ENCODE peak calls at places on chromosomes 5 and 9, in eight cellular contexts. V, S, L, B, Z, R, X and Q are unnamed samples. For H3K4me1 and H3K27me3, the result is how much of the 10 kb centered on the place peaks cover.

GRCh38 chr9:109411069-109411761 is 86.9 kb downstream of the PTPN3 start:
- DNase-seq in X (no peak), S (no peak), B (no peak), R (no peak), L (no peak), V (no peak), Z (no peak), Q (no peak)

GRCh38 chr5:94021246-94021645 is 279.8 kb upstream of the POU5F2 start:
- DNase-seq in S (no peak), X (peak), Z (no peak), V (peak), L (no peak), B (peak), R (no peak), Q (no peak)

GRCh38 chr5:1867114-1867814 is 15.5 kb downstream of the IRX4 start:
- DNase-seq in V (no peak), R (no peak), Z (no peak), S (no peak), L (no peak), X (no peak), B (no peak), Q (no peak)

GRCh38 chr5:169548315-169548714 is 35.3 kb upstream of the SPDL1 start:
- DNase-seq in V (peak), R (no peak), X (peak), S (no peak), L (no peak), B (peak), Z (no peak), Q (no peak)

GRCh38 chr5:157177935-157178334 is 2.7 kb upstream of the ITK start:
- DNase-seq in X (no peak), B (no peak), R (no peak), Z (no peak), V (no peak), S (no peak), L (no peak), Q (no peak)

GRCh38 chr5:34717426-34718327 is 61.5 kb downstream of the RAI14 start:
- DNase-seq in L (no peak), S (no peak), V (peak), X (peak), B (peak), R (no peak), Z (peak), Q (no peak)

GRCh38 chr9:80797841-80798688 is 891.3 kb downstream of the TLE1 start:
- DNase-seq in V (no peak), Z (no peak), B (no peak), X (peak), L (no peak), S (no peak), R (peak), Q (no peak)

GRCh38 chr5:145923405-145923804 is 13.0 kb upstream of the SH3RF2 start:
- DNase-seq in X (no peak), B (no peak), V (no peak), Z (no peak), L (no peak), R (no peak), S (no peak), Q (no peak)

GRCh38 chr5:115798252-115798651 is 18.2 kb downstream of the CDO1 start:
- DNase-seq in B (no peak), X (no peak), R (no peak), L (no peak), V (no peak), Z (no peak), S (no peak), Q (no peak)

GRCh38 chr5:181131514-181131913 is 545 bp upstream of the OR2V1 start:
- DNase-seq in R (no peak), X (no peak), B (no peak), S (no peak), L (no peak), Z (no peak), V (no peak), Q (no peak)

GRCh38 chr9:91657501-91657900 is 233.9 kb upstream of the NFIL3 start:
- DNase-seq in R (no peak), X (no peak), Z (no peak), B (no peak), L (no peak), S (no peak), V (no peak), Q (no peak)

GRCh38 chr9:63859475-63860215 is 1425.4 kb downstream of the FOXD4L5 start:
- DNase-seq in B (peak), Z (peak), S (peak), L (peak), R (peak), V (peak), X (no peak), Q (peak)

GRCh38 chr9:90365646-90366045 is 277.0 kb downstream of the DIRAS2 start:
- DNase-seq in X (no peak), R (no peak), Z (no peak), S (no peak), V (no peak), B (no peak), L (no peak), Q (no peak)

GRCh38 chr5:170572453-170572852 is 68.6 kb downstream of the KCNIP1 start:
- DNase-seq in L (no peak), Z (no peak), S (no peak), X (peak), B (peak), R (no peak), V (peak), Q (no peak)

GRCh38 chr9:71931166-71931565 is 19.7 kb downstream of the C9orf85 start:
- DNase-seq in X (no peak), S (no peak), L (no peak), B (no peak), R (no peak), Z (no peak), V (no peak), Q (no peak)

GRCh38 chr9:126777733-126778132 is 27.1 kb upstream of the ZBTB43 start:
- DNase-seq in V (peak), R (no peak), S (no peak), Z (no peak), X (no peak), B (no peak), L (peak), Q (no peak)

GRCh38 chr5:95900383-95900958 is 61.2 kb downstream of the ELL2 start:
- DNase-seq in Z (no peak), X (peak), B (peak), S (no peak), V (no peak), R (no peak), L (no peak), Q (no peak)

GRCh38 chr9:112971415-112971814 is 40.6 kb downstream of the ZNF883 start:
- DNase-seq in S (no peak), X (no peak), R (no peak), Z (no peak), B (peak), L (no peak), V (peak), Q (no peak)

GRCh38 chr9:119853126-119853525 is 483.9 kb upstream of the BRINP1 start:
- DNase-seq in V (no peak), S (no peak), L (no peak), B (no peak), R (no peak), X (no peak), Z (no peak), Q (no peak)

GRCh38 chr5:80174790-80175189 is 81.1 kb downstream of the SERINC5 start:
- DNase-seq in X (no peak), V (no peak), S (no peak), Z (no peak), B (no peak), L (no peak), R (no peak), Q (no peak)

GRCh38 chr5:22541037-22541436 is 312.1 kb downstream of the CDH12 start:
- DNase-seq in Z (no peak), V (no peak), S (no peak), R (no peak), X (no peak), L (no peak), B (no peak), Q (no peak)

GRCh38 chr5:126864042-126864688 is 87.2 kb downstream of the LMNB1 start:
- DNase-seq in X (no peak), L (no peak), B (no peak), Z (no peak), V (no peak), S (no peak), R (no peak), Q (no peak)

GRCh38 chr9:127369428-127369827 is 27.5 kb upstream of the SLC2A8 start:
- DNase-seq in Z (no peak), S (no peak), R (no peak), V (no peak), B (no peak), L (no peak), X (no peak), Q (no peak)

GRCh38 chr5:16881253-16881652 is 54.8 kb downstream of the MYO10 start:
- DNase-seq in X (no peak), R (no peak), V (no peak), L (no peak), B (no peak), S (no peak), Z (no peak), Q (no peak)

DNA sequence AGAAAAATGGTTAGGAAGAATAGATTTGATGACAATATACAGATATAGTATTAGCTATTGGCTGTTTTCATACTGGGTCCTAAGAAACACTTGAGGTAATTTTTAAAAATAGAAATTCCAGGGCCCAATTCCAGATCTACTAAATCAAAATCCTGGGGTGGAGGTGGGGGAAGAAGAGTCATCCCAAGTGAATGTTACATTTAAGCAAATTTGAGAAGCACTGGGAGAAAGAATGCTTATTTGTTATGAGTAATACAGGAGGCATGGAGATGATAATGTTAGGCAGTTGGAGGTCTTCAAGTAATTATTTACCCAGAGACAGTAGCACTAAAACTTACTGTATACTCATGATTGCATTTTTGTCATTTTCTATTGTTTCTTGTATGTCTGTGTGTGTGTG is 93.0 kb upstream of the DAB2 start:
- DNase-seq in Z (no peak), L (no peak), S (no peak), X (peak), B (peak), V (peak), R (no peak), Q (no peak)
- H3K4me3 ChIP-seq in Z (no peak), L (no peak), S (no peak), X (no peak), B (peak), V (no peak), R (no peak), Q (no peak)

GRCh38 chr5:98927988-98928801 is 612 bp downstream of the CHD1 start:
- DNase-seq in R (peak), S (peak), X (peak), L (peak), Z (peak), B (peak), V (peak), Q (peak)
- H3K4me1 ChIP-seq in R (under half), S (half or more), X (under half), L (under half), Z (under half), B (under half), V (under half), Q (under half)

GRCh38 chr5:171623551-171624097 is 162.0 kb upstream of the SMIM23 start:
- DNase-seq in S (no peak), Z (no peak), X (no peak), L (no peak), V (no peak), B (no peak), R (no peak), Q (no peak)
- H3K27me3 ChIP-seq in S (under half), Z (under half), X (under half), L (under half), V (under half), B (under half), R (under half), Q (under half)

DNA sequence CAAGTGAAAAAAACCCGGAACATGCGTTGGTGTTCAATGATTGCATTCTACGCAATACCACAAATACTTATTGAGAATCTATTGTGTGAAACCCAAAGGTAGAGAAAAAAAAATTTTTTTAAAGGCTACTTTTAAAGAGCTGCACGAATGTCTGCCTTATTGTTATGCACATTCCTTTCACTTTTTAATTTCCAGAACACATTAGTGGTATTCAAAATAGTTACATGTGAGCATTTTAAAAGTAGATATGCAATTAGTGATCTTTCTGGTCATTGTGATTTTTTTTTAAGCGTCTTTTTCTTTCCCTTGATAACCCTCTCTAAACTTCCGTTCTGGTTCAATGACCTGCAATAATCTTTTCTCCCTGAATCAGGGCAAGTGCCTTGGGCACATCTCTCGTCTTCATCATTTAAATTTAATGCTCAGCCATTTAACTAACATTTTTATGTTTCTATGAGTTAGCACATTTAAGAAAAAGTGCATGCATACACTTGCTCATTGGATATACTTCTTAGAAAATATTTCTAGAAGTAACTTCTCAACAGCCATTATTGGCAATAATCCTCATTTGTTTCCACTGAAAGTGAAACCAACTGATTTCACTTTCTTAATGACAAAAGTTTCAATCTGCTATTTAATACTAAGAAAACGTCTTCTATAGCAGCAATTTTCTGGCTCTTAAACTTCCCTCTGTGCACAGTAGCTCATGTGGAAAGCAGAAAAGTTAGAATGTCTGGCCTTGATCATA is 80.3 kb downstream of the CDH6 start:
- DNase-seq in S (no peak), B (no peak), X (no peak), L (no peak), Z (no peak), R (no peak), V (no peak), Q (no peak)
- H3K4me3 ChIP-seq in S (no peak), B (peak), X (no peak), L (peak), Z (peak), R (peak), V (no peak), Q (no peak)

DNA sequence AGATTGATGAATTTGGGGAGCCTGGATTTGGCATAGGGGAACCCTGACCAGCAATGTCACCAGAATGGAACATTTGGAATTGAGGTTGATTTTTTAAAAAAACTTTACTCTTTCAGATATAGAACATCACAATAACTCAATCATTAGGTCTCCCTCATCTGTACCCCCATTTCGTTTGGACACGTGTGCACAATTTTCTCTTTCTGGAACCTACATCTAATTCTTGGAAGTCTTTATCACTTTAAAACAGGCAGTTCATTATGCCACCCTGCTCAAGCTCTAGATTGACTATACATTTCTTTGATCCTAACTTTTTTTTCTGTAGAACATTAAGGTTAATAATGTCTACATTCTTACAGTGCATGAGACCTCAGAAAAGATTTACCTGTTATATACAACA is 3.7 kb upstream of the SSBP2 start:
- DNase-seq in X (no peak), V (no peak), R (no peak), L (no peak), S (no peak), B (no peak), Z (no peak), Q (no peak)
- H3K4me1 ChIP-seq in X (under half), V (under half), R (under half), L (under half), S (under half), B (under half), Z (under half), Q (under half)

DNA sequence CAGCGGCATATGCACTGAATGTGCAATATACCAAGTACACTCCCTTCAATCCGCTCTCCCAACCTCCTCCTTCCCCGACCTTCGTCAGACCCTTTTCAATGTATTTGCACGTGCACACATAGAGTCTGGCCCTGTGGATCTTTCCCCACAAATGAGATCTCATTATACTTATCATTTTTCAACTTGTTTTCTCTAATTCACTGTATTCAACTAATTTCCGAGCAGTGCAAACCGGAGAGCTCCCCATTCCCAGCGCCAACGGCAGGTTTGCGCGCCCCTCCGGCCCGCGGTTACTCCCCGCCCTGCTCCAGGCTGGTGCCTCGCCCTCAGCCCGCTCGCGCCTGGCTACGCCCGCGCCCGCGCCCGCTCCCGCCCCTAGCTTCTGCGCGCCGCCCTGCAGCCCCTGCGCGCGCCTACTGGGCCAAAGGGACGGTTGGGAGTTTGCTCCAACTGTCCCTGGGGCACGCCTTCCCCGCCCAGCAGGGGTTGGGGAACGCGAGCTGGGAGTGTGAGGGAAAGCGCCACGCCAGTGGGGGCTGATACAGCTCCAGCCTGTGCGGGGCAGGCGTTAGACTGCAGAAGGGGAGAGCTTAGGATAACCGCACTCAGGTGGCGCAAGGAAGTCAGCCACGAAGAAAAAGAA is 3.3 kb upstream of the CDC20B start:
- DNase-seq in X (no peak), B (peak), L (no peak), S (no peak), Z (no peak), R (peak), V (peak), Q (no peak)
- H3K27me3 ChIP-seq in X (half or more), B (half or more), L (half or more), S (half or more), Z (under half), R (half or more), V (under half), Q (under half)

DNA sequence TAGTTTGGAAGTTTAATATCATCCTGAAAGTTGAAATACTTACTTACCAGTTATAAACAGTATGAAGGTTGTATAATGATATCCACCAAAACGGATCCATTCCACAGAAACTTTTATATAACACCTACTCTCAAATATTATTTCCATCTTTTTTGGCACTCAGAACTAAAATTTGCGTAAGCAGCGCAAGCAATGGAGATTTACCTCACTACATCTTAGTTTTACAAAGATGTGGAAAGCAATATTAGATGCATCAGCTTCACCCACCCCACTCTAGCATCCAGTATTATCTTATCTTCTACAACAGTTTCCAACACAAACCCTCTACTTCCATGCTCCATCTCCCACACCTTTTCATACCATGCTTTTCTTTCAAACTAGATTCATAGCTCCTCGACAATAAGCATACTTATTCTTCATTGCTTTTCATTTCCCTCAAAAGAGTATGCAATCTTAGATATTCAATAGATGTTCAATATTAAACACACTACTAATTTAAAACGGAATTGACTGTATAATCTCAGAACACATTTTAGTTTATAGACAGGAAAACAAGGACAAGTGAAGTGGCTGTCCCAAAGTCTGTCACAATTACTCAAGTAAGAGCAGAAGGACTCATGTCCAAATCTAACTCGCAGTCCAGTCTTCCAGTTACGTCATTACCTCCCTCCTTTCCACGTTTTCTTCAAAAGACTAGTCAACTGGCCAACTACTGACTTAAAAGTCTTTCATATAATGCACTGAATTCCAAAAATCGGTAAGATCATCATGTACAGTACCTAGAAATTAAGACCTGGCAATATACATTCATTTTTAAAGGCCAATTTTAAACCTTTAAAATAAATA is 2.2 kb downstream of the PPP2CA start:
- DNase-seq in V (no peak), R (no peak), X (no peak), S (no peak), Z (no peak), L (no peak), B (peak), Q (no peak)
- H3K4me3 ChIP-seq in V (peak), R (peak), X (peak), S (peak), Z (peak), L (peak), B (peak), Q (peak)

GRCh38 chr9:93234600-93234999 is 50.7 kb downstream of the WNK2 start:
- DNase-seq in Z (no peak), L (no peak), X (no peak), B (no peak), S (no peak), V (no peak), R (no peak), Q (no peak)

GRCh38 chr9:93236541-93237206 is 52.7 kb downstream of the WNK2 start:
- DNase-seq in Z (no peak), L (no peak), S (no peak), X (no peak), B (no peak), R (no peak), V (no peak), Q (no peak)

GRCh38 chr9:93237535-93237934 is 53.6 kb downstream of the WNK2 start:
- DNase-seq in X (no peak), B (no peak), R (no peak), V (no peak), Z (no peak), L (no peak), S (no peak), Q (no peak)

GRCh38 chr9:93233033-93233432 is 49.1 kb downstream of the WNK2 start:
- DNase-seq in X (no peak), Z (no peak), V (no peak), B (no peak), S (no peak), R (no peak), L (no peak), Q (no peak)

DNA sequence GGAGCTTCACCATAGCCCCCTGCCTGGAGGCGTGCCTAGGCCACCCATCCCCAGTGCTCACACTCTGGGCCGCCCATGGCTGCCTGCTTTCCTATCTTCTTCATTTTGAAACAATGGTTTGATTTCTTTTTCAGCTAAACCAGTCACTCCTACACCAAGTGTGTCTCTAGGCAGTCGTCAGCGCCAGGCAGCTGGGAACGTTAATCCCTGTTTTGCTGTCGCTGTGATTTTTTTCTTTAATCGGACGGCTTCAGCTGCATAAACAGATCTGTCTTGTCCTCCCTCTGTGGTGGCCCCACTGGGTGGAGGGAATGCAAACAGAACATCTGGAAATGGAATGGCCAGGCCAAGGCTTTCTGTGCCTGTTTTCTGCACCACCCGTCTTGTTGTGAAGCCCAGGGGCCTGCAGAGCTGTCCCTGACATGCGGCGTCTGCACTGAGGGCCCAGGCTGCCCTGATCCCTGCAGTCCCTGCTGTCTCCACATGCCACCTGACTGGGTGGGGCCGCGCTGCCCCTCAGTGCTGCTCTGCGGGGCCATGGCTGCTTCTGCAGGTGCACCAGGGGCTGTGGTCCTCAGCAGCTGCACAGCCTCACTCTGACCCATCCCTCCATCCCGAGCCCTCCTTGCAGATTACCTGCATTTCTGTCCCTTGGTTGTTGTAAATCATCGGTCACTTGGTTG is 51.5 kb downstream of the WNK2 start:
- DNase-seq in S (no peak), X (no peak), V (no peak), R (no peak), B (no peak), Z (no peak), L (no peak), Q (no peak)
- H3K4me1 ChIP-seq in S (under half), X (under half), V (under half), R (under half), B (under half), Z (under half), L (under half), Q (under half)